ENCODE peak calls at places on chromosomes 11 and 22, in six cellular contexts. One of them, this sample, is unnamed.

GRCh38 chr22:42693763-42694683 is 26.6 kb downstream of the A4GALT start:
- DNase-seq in fibroblast of lung: no peak
- DNase-seq in effector memory CD4-positive, alpha-beta T cell: no peak
- DNase-seq in SJSA1: no peak
- DNase-seq in PC-9: no peak
- DNase-seq in PC-3: no peak
- DNase-seq in this sample: no peak

GRCh38 chr22:21928048-21928447 is 24.6 kb downstream of the PPM1F start:
- DNase-seq in fibroblast of lung: no peak
- DNase-seq in effector memory CD4-positive, alpha-beta T cell: no peak
- DNase-seq in SJSA1: no peak
- DNase-seq in PC-9: no peak
- DNase-seq in PC-3: no peak
- DNase-seq in this sample: no peak

GRCh38 chr11:126997196-126997595 is 3.4 kb downstream of the KIRREL3 start:
- DNase-seq in fibroblast of lung: no peak
- DNase-seq in effector memory CD4-positive, alpha-beta T cell: no peak
- DNase-seq in SJSA1: no peak
- DNase-seq in PC-9: no peak
- DNase-seq in PC-3: no peak
- DNase-seq in this sample: no peak

GRCh38 chr11:59556115-59556882 is 45.0 kb downstream of the OR4D9 start:
- DNase-seq in fibroblast of lung: peak
- DNase-seq in effector memory CD4-positive, alpha-beta T cell: peak
- DNase-seq in SJSA1: peak
- DNase-seq in PC-9: peak
- DNase-seq in PC-3: peak
- DNase-seq in this sample: no peak

GRCh38 chr22:23394525-23395326 is 185.4 kb downstream of the IGLL1 start:
- DNase-seq in fibroblast of lung: no peak
- DNase-seq in effector memory CD4-positive, alpha-beta T cell: no peak
- DNase-seq in SJSA1: no peak
- DNase-seq in PC-9: no peak
- DNase-seq in PC-3: no peak
- DNase-seq in this sample: no peak

GRCh38 chr22:48241658-48242057 is 1479.2 kb downstream of the TBC1D22A start:
- DNase-seq in fibroblast of lung: no peak
- DNase-seq in effector memory CD4-positive, alpha-beta T cell: no peak
- DNase-seq in SJSA1: no peak
- DNase-seq in PC-9: no peak
- DNase-seq in PC-3: no peak
- DNase-seq in this sample: no peak

GRCh38 chr11:72534859-72535547 is 100.7 kb upstream of the CLPB start:
- DNase-seq in fibroblast of lung: no peak
- DNase-seq in effector memory CD4-positive, alpha-beta T cell: no peak
- DNase-seq in SJSA1: no peak
- DNase-seq in PC-9: no peak
- DNase-seq in PC-3: peak
- DNase-seq in this sample: peak

GRCh38 chr11:94455861-94456260 is 37.8 kb downstream of the MRE11 start:
- DNase-seq in fibroblast of lung: no peak
- DNase-seq in effector memory CD4-positive, alpha-beta T cell: no peak
- DNase-seq in SJSA1: no peak
- DNase-seq in PC-9: peak
- DNase-seq in PC-3: peak
- DNase-seq in this sample: no peak

GRCh38 chr11:62452839-62453468 is 34.1 kb downstream of the SCGB1A1 start:
- DNase-seq in fibroblast of lung: no peak
- DNase-seq in effector memory CD4-positive, alpha-beta T cell: no peak
- DNase-seq in SJSA1: no peak
- DNase-seq in PC-9: no peak
- DNase-seq in PC-3: no peak
- DNase-seq in this sample: no peak

GRCh38 chr11:110907629-110908028 is 195.4 kb upstream of the ARHGAP20 start:
- DNase-seq in fibroblast of lung: peak
- DNase-seq in effector memory CD4-positive, alpha-beta T cell: no peak
- DNase-seq in SJSA1: peak
- DNase-seq in PC-9: peak
- DNase-seq in PC-3: peak
- DNase-seq in this sample: peak

GRCh38 chr22:22245256-22245909 is 797 bp downstream of the VPREB1 start:
- DNase-seq in fibroblast of lung: no peak
- DNase-seq in effector memory CD4-positive, alpha-beta T cell: no peak
- DNase-seq in SJSA1: no peak
- DNase-seq in PC-9: no peak
- DNase-seq in PC-3: no peak
- DNase-seq in this sample: no peak

GRCh38 chr22:39253427-39254070 is 8.8 kb upstream of the PDGFB start:
- DNase-seq in fibroblast of lung: peak
- DNase-seq in effector memory CD4-positive, alpha-beta T cell: no peak
- DNase-seq in SJSA1: peak
- DNase-seq in PC-9: peak
- DNase-seq in PC-3: peak
- DNase-seq in this sample: peak

GRCh38 chr22:38872831-38873248 is 824 bp upstream of the CBX6 start:
- DNase-seq in fibroblast of lung: peak
- DNase-seq in effector memory CD4-positive, alpha-beta T cell: no peak
- DNase-seq in SJSA1: no peak
- DNase-seq in PC-9: no peak
- DNase-seq in PC-3: no peak
- DNase-seq in this sample: no peak

GRCh38 chr11:105399505-105399904 is 210.4 kb upstream of the GRIA4 start:
- DNase-seq in fibroblast of lung: no peak
- DNase-seq in effector memory CD4-positive, alpha-beta T cell: no peak
- DNase-seq in SJSA1: no peak
- DNase-seq in PC-9: no peak
- DNase-seq in PC-3: no peak
- DNase-seq in this sample: no peak

GRCh38 chr11:66962247-66962646 is 4.1 kb upstream of the PC start:
- DNase-seq in fibroblast of lung: no peak
- DNase-seq in effector memory CD4-positive, alpha-beta T cell: no peak
- DNase-seq in SJSA1: no peak
- DNase-seq in PC-9: no peak
- DNase-seq in PC-3: no peak
- DNase-seq in this sample: no peak

GRCh38 chr11:34161812-34162506 is 56.5 kb downstream of the NAT10 start:
- DNase-seq in fibroblast of lung: no peak
- DNase-seq in effector memory CD4-positive, alpha-beta T cell: no peak
- DNase-seq in SJSA1: no peak
- DNase-seq in PC-9: peak
- DNase-seq in PC-3: peak
- DNase-seq in this sample: no peak

GRCh38 chr11:4809246-4809645 is 5.1 kb upstream of the OR52R1 start:
- DNase-seq in fibroblast of lung: no peak
- DNase-seq in effector memory CD4-positive, alpha-beta T cell: no peak
- DNase-seq in SJSA1: no peak
- DNase-seq in PC-9: no peak
- DNase-seq in PC-3: no peak
- DNase-seq in this sample: no peak

GRCh38 chr22:27809226-27809625 is 7.7 kb upstream of the MN1 start:
- DNase-seq in fibroblast of lung: no peak
- DNase-seq in effector memory CD4-positive, alpha-beta T cell: no peak
- DNase-seq in SJSA1: no peak
- DNase-seq in PC-9: no peak
- DNase-seq in PC-3: no peak
- DNase-seq in this sample: no peak

GRCh38 chr11:126701555-126701897 is 299.0 kb downstream of the KIRREL3 start:
- DNase-seq in fibroblast of lung: no peak
- DNase-seq in effector memory CD4-positive, alpha-beta T cell: no peak
- DNase-seq in SJSA1: no peak
- DNase-seq in PC-9: no peak
- DNase-seq in PC-3: no peak
- DNase-seq in this sample: no peak

GRCh38 chr11:130585545-130585944 is 137.1 kb downstream of the ADAMTS15 start:
- DNase-seq in fibroblast of lung: peak
- DNase-seq in effector memory CD4-positive, alpha-beta T cell: no peak
- DNase-seq in SJSA1: no peak
- DNase-seq in PC-9: peak
- DNase-seq in PC-3: peak
- DNase-seq in this sample: no peak

GRCh38 chr11:47863189-47863892 is 15.2 kb upstream of the NUP160 start:
- DNase-seq in fibroblast of lung: peak
- DNase-seq in effector memory CD4-positive, alpha-beta T cell: no peak
- DNase-seq in SJSA1: peak
- DNase-seq in PC-9: no peak
- DNase-seq in PC-3: no peak
- DNase-seq in this sample: peak

GRCh38 chr11:114089748-114090147 is 30.2 kb downstream of the ZBTB16 start:
- DNase-seq in fibroblast of lung: no peak
- DNase-seq in effector memory CD4-positive, alpha-beta T cell: no peak
- DNase-seq in SJSA1: no peak
- DNase-seq in PC-9: no peak
- DNase-seq in PC-3: no peak
- DNase-seq in this sample: no peak

GRCh38 chr11:57476883-57477506 is 16.7 kb downstream of the RTN4RL2 start:
- DNase-seq in fibroblast of lung: no peak
- DNase-seq in effector memory CD4-positive, alpha-beta T cell: no peak
- DNase-seq in SJSA1: peak
- DNase-seq in PC-9: peak
- DNase-seq in PC-3: peak
- DNase-seq in this sample: no peak

GRCh38 chr11:57474751-57475115 is 14.4 kb downstream of the RTN4RL2 start:
- DNase-seq in fibroblast of lung: no peak
- DNase-seq in effector memory CD4-positive, alpha-beta T cell: no peak
- DNase-seq in SJSA1: no peak
- DNase-seq in PC-9: no peak
- DNase-seq in PC-3: no peak
- DNase-seq in this sample: no peak

GRCh38 chr11:57475191-57475590 is 14.9 kb downstream of the RTN4RL2 start:
- DNase-seq in fibroblast of lung: no peak
- DNase-seq in effector memory CD4-positive, alpha-beta T cell: no peak
- DNase-seq in SJSA1: no peak
- DNase-seq in PC-9: no peak
- DNase-seq in PC-3: peak
- DNase-seq in this sample: no peak

GRCh38 chr11:57476223-57476882 is 16.0 kb downstream of the RTN4RL2 start:
- DNase-seq in fibroblast of lung: no peak
- DNase-seq in effector memory CD4-positive, alpha-beta T cell: no peak
- DNase-seq in SJSA1: no peak
- DNase-seq in PC-9: no peak
- DNase-seq in PC-3: peak
- DNase-seq in this sample: no peak

DNA sequence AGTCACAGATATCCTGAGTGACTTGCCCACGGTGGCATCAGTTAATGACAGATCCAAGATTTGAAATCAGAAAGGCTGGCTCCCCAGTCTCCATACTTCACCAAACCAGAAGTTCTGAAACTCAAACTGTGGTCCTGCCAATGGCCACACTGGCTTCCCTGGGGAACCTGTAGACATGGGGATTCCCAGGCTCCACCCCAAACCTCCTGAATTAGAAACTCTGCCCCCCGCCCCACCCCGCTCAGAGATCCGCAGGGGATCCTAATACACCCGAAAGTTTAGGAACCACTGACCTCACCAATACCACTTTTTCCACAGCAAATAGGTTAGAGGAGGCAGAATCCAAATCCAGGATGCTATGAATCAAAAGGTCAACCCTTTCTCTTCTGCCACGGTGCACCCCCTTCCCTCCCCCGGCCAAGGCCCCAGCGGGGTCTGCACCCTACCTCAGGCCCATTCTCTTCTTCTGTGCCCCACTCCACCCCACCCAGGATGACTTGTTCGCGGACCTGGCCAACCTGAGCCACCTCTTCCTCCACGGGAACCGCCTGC is 15.4 kb downstream of the RTN4RL2 start:
- DNase-seq in fibroblast of lung: no peak
- DNase-seq in effector memory CD4-positive, alpha-beta T cell: no peak
- DNase-seq in SJSA1: no peak
- DNase-seq in PC-9: no peak
- DNase-seq in PC-3: no peak
- DNase-seq in this sample: no peak
- H3K4me3 ChIP-seq in fibroblast of lung: no peak
- H3K4me3 ChIP-seq in effector memory CD4-positive, alpha-beta T cell: peak
- H3K4me3 ChIP-seq in SJSA1: no peak
- H3K4me3 ChIP-seq in PC-9: peak
- H3K4me3 ChIP-seq in PC-3: peak
- H3K4me3 ChIP-seq in this sample: peak

GRCh38 chr22:19871023-19871844 is 16.6 kb upstream of the GNB1L start:
- DNase-seq in fibroblast of lung: no peak
- DNase-seq in effector memory CD4-positive, alpha-beta T cell: no peak
- DNase-seq in SJSA1: no peak
- DNase-seq in PC-9: no peak
- DNase-seq in PC-3: no peak
- DNase-seq in this sample: no peak

GRCh38 chr22:19870153-19871022 is 15.7 kb upstream of the GNB1L start:
- DNase-seq in fibroblast of lung: no peak
- DNase-seq in effector memory CD4-positive, alpha-beta T cell: no peak
- DNase-seq in SJSA1: no peak
- DNase-seq in PC-9: no peak
- DNase-seq in PC-3: no peak
- DNase-seq in this sample: no peak

GRCh38 chr22:19872779-19873137 is 18.1 kb upstream of the GNB1L start:
- DNase-seq in fibroblast of lung: no peak
- DNase-seq in effector memory CD4-positive, alpha-beta T cell: no peak
- DNase-seq in SJSA1: no peak
- DNase-seq in PC-9: no peak
- DNase-seq in PC-3: no peak
- DNase-seq in this sample: no peak

GRCh38 chr22:19873138-19873959 is 18.7 kb upstream of the GNB1L start:
- DNase-seq in fibroblast of lung: no peak
- DNase-seq in effector memory CD4-positive, alpha-beta T cell: no peak
- DNase-seq in SJSA1: no peak
- DNase-seq in PC-9: no peak
- DNase-seq in PC-3: no peak
- DNase-seq in this sample: no peak

GRCh38 chr22:19871845-19872778 is 17.4 kb upstream of the GNB1L start:
- DNase-seq in fibroblast of lung: no peak
- DNase-seq in effector memory CD4-positive, alpha-beta T cell: no peak
- DNase-seq in SJSA1: no peak
- DNase-seq in PC-9: no peak
- DNase-seq in PC-3: no peak
- DNase-seq in this sample: no peak
- H3K4me3 ChIP-seq in fibroblast of lung: no peak
- H3K4me3 ChIP-seq in effector memory CD4-positive, alpha-beta T cell: no peak
- H3K4me3 ChIP-seq in SJSA1: no peak
- H3K4me3 ChIP-seq in PC-9: no peak
- H3K4me3 ChIP-seq in PC-3: no peak
- H3K4me3 ChIP-seq in this sample: no peak

GRCh38 chr22:41560095-41560487 is 719 bp upstream of the CSDC2 start:
- DNase-seq in fibroblast of lung: no peak
- DNase-seq in effector memory CD4-positive, alpha-beta T cell: no peak
- DNase-seq in SJSA1: no peak
- DNase-seq in PC-9: no peak
- DNase-seq in PC-3: no peak
- DNase-seq in this sample: no peak
- H3K4me3 ChIP-seq in fibroblast of lung: no peak
- H3K4me3 ChIP-seq in effector memory CD4-positive, alpha-beta T cell: no peak
- H3K4me3 ChIP-seq in SJSA1: no peak
- H3K4me3 ChIP-seq in PC-9: no peak
- H3K4me3 ChIP-seq in PC-3: no peak
- H3K4me3 ChIP-seq in this sample: no peak

DNA sequence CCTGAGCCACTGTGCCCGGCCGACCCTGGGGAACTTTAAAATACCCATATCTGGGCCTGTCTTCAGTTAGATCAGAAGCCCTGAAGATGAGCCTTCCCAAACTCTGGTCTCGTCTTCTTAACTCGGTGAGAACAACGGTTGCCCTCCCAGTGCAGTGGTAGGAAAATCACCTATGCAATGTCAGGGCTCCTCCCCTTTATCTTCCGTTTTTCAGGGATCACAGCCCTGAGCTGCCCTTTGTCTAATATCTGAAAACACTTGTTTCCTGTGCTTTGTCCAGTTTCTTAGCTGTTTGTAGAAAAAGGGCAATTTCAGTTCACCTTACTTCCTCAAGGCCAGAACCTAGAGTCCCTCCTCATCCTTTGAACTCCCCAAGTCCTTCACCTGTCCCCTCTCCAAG is 9.4 kb downstream of the DRAP1 start:
- DNase-seq in fibroblast of lung: no peak
- DNase-seq in effector memory CD4-positive, alpha-beta T cell: no peak
- DNase-seq in SJSA1: no peak
- DNase-seq in PC-9: no peak
- DNase-seq in PC-3: no peak
- DNase-seq in this sample: no peak
- H3K4me3 ChIP-seq in fibroblast of lung: no peak
- H3K4me3 ChIP-seq in effector memory CD4-positive, alpha-beta T cell: no peak
- H3K4me3 ChIP-seq in SJSA1: no peak
- H3K4me3 ChIP-seq in PC-9: no peak
- H3K4me3 ChIP-seq in PC-3: no peak
- H3K4me3 ChIP-seq in this sample: no peak